ENCODE peak calls at places on chromosomes 11 and 22, in ten cellular contexts. G is IMR-90, V is prostate gland, S is transverse colon, I is A549, J is uterus, P is body of pancreas, X is ovary, L is GM12891, Q is tibial nerve. U is an unnamed sample.

GRCh38 chr22:36991220-36991619 is 28.0 kb downstream of the TST start:
- DNase-seq in G (no peak), V (no peak), S (no peak), I (no peak), J (no peak), P (no peak), X (no peak), L (no peak), Q (no peak), U (no peak)

GRCh38 chr11:11993814-11994213 is 14.6 kb downstream of the DKK3 start:
- DNase-seq in G (peak), V (peak), S (no peak), I (peak), J (no peak), P (no peak), X (no peak), L (no peak), Q (no peak), U (peak)

GRCh38 chr11:73645972-73646631 is at the start of gene PLEKHB1:
- DNase-seq in G (no peak), V (no peak), S (no peak), I (no peak), J (peak), P (no peak), X (no peak), L (no peak), Q (no peak), U (no peak)

GRCh38 chr11:116641561-116642045 is 131.2 kb downstream of the BUD13 start:
- DNase-seq in G (no peak), V (peak), S (peak), I (peak), J (peak), P (peak), X (peak), L (peak), Q (no peak), U (peak)

GRCh38 chr11:77129841-77130756 is 2.1 kb downstream of the MYO7A start:
- DNase-seq in G (no peak), V (no peak), S (no peak), I (no peak), J (no peak), P (no peak), X (no peak), L (no peak), Q (no peak), U (no peak)

GRCh38 chr11:66277475-66278391 is at the start of gene CNIH2:
- DNase-seq in G (no peak), V (no peak), S (peak), I (no peak), J (peak), P (no peak), X (peak), L (peak), Q (no peak), U (no peak)

GRCh38 chr11:68446046-68446725 is 14.4 kb upstream of the PPP6R3 start:
- DNase-seq in G (no peak), V (no peak), S (no peak), I (no peak), J (no peak), P (no peak), X (no peak), L (no peak), Q (no peak), U (no peak)

GRCh38 chr11:88345408-88345807 is 7.9 kb upstream of the CTSC start:
- DNase-seq in G (peak), V (no peak), S (no peak), I (no peak), J (no peak), P (no peak), X (no peak), L (no peak), Q (no peak), U (no peak)

GRCh38 chr11:128406365-128406706 is 181.0 kb downstream of the ETS1 start:
- DNase-seq in G (no peak), V (no peak), S (no peak), I (no peak), J (no peak), P (no peak), X (no peak), L (no peak), Q (no peak), U (no peak)

GRCh38 chr11:19670030-19670761 is 42.4 kb upstream of the NAV2 start:
- DNase-seq in G (peak), V (no peak), S (no peak), I (peak), J (no peak), P (no peak), X (no peak), L (no peak), Q (no peak), U (peak)

GRCh38 chr22:31495343-31495742 is 993 bp upstream of the SFI1 start:
- DNase-seq in G (no peak), V (no peak), S (no peak), I (no peak), J (no peak), P (no peak), X (no peak), L (no peak), Q (no peak), U (no peak)

GRCh38 chr11:106378513-106379179 is 301.2 kb downstream of the AASDHPPT start:
- DNase-seq in G (no peak), V (no peak), S (no peak), I (no peak), J (no peak), P (no peak), X (no peak), L (no peak), Q (no peak), U (no peak)

GRCh38 chr11:114953039-114953438 is 274.7 kb downstream of the NXPE2 start:
- DNase-seq in G (no peak), V (no peak), S (no peak), I (peak), J (no peak), P (no peak), X (no peak), L (no peak), Q (no peak), U (no peak)

GRCh38 chr11:86888164-86888977 is 66.8 kb downstream of the FZD4 start:
- DNase-seq in G (peak), V (no peak), S (no peak), I (no peak), J (no peak), P (no peak), X (no peak), L (no peak), Q (no peak), U (no peak)

GRCh38 chr11:61343792-61344745 is 11.0 kb downstream of the TKFC start:
- DNase-seq in G (no peak), V (no peak), S (no peak), I (no peak), J (no peak), P (no peak), X (peak), L (no peak), Q (no peak), U (no peak)

GRCh38 chr22:25174156-25174887 is 25.3 kb upstream of the CRYBB3 start:
- DNase-seq in G (no peak), V (no peak), S (no peak), I (no peak), J (no peak), P (no peak), X (no peak), L (no peak), Q (no peak), U (no peak)

GRCh38 chr22:21791635-21792625 is 56.3 kb upstream of the YPEL1 start:
- DNase-seq in G (peak), V (no peak), S (no peak), I (peak), J (no peak), P (no peak), X (no peak), L (no peak), Q (no peak), U (no peak)

GRCh38 chr11:29321293-29322132 is 695.3 kb downstream of the KCNA4 start:
- DNase-seq in G (peak), V (no peak), S (no peak), I (peak), J (no peak), P (no peak), X (no peak), L (no peak), Q (no peak), U (no peak)

GRCh38 chr11:3340025-3340424 is 38.9 kb downstream of the ZNF195 start:
- DNase-seq in G (peak), V (no peak), S (no peak), I (peak), J (no peak), P (no peak), X (no peak), L (no peak), Q (no peak), U (peak)

GRCh38 chr11:63274776-63275175 is 31.4 kb upstream of the SLC22A25 start:
- DNase-seq in G (no peak), V (no peak), S (no peak), I (peak), J (no peak), P (no peak), X (no peak), L (no peak), Q (no peak), U (no peak)

GRCh38 chr22:24315367-24315781 is 44.7 kb downstream of the SPECC1L start:
- DNase-seq in G (peak), V (no peak), S (no peak), I (no peak), J (no peak), P (no peak), X (no peak), L (no peak), Q (no peak), U (no peak)

GRCh38 chr11:71934213-71934612 is 5.4 kb downstream of the RNF121 start:
- DNase-seq in G (no peak), V (no peak), S (no peak), I (no peak), J (no peak), P (no peak), X (no peak), L (no peak), Q (no peak), U (no peak)

GRCh38 chr11:64850979-64851567 is 6.6 kb upstream of the CDC42BPG start:
- DNase-seq in G (no peak), V (no peak), S (peak), I (no peak), J (no peak), P (no peak), X (no peak), L (peak), Q (no peak), U (no peak)

GRCh38 chr22:22410121-22410520 is 98.4 kb downstream of the ZNF280B start:
- DNase-seq in G (no peak), V (no peak), S (peak), I (no peak), J (no peak), P (no peak), X (peak), L (no peak), Q (peak), U (no peak)

GRCh38 chr22:24284747-24285203 is 14.1 kb downstream of the SPECC1L start:
- DNase-seq in G (peak), V (no peak), S (no peak), I (no peak), J (no peak), P (no peak), X (no peak), L (no peak), Q (no peak), U (no peak)

GRCh38 chr11:2777396-2777795 is 77.6 kb upstream of the KCNQ1OT1 start:
- DNase-seq in G (peak), V (peak), S (no peak), I (no peak), J (no peak), P (peak), X (peak), L (no peak), Q (no peak), U (peak)

GRCh38 chr11:61716478-61717285 is 35.8 kb upstream of the MYRF start:
- DNase-seq in G (no peak), V (no peak), S (no peak), I (no peak), J (no peak), P (no peak), X (no peak), L (no peak), Q (no peak), U (no peak)

GRCh38 chr11:45857834-45858492 is 10.7 kb downstream of the CRY2 start:
- DNase-seq in G (peak), V (no peak), S (no peak), I (no peak), J (peak), P (peak), X (peak), L (no peak), Q (peak), U (no peak)

GRCh38 chr22:50720861-50721844 is 16.9 kb upstream of the ACR start:
- DNase-seq in G (no peak), V (no peak), S (no peak), I (no peak), J (no peak), P (no peak), X (no peak), L (no peak), Q (no peak), U (no peak)

GRCh38 chr11:86938900-86939880 is 16.0 kb downstream of the FZD4 start:
- DNase-seq in G (peak), V (peak), S (no peak), I (peak), J (no peak), P (peak), X (no peak), L (no peak), Q (peak), U (no peak)

GRCh38 chr11:74941492-74941891 is 7.4 kb downstream of the XRRA1 start:
- DNase-seq in G (no peak), V (no peak), S (no peak), I (no peak), J (no peak), P (no peak), X (no peak), L (no peak), Q (no peak), U (no peak)

GRCh38 chr22:19942886-19943664 is 1.5 kb upstream of the TXNRD2 start:
- DNase-seq in G (peak), V (peak), S (no peak), I (peak), J (peak), P (peak), X (peak), L (no peak), Q (peak), U (peak)

GRCh38 chr11:11107081-11107480 is 246.0 kb downstream of the CSNK2A3 start:
- DNase-seq in G (no peak), V (no peak), S (no peak), I (no peak), J (no peak), P (no peak), X (no peak), L (no peak), Q (no peak), U (no peak)

GRCh38 chr11:74504100-74504691 is 10.7 kb upstream of the LIPT2 start:
- DNase-seq in G (no peak), V (no peak), S (no peak), I (peak), J (no peak), P (no peak), X (no peak), L (no peak), Q (no peak), U (no peak)

GRCh38 chr22:32574957-32575893 is 100.6 kb downstream of the FBXO7 start:
- DNase-seq in G (no peak), V (peak), S (no peak), I (no peak), J (no peak), P (no peak), X (no peak), L (no peak), Q (no peak), U (no peak)

GRCh38 chr22:23233746-23234408 is 53.6 kb downstream of the BCR start:
- DNase-seq in G (peak), V (no peak), S (no peak), I (no peak), J (peak), P (no peak), X (peak), L (no peak), Q (no peak), U (no peak)

GRCh38 chr11:8318536-8318935 is 54.9 kb upstream of the LMO1 start:
- DNase-seq in G (no peak), V (no peak), S (no peak), I (no peak), J (no peak), P (no peak), X (no peak), L (no peak), Q (no peak), U (no peak)

GRCh38 chr11:14789879-14790484 is 102.0 kb downstream of the CYP2R1 start:
- DNase-seq in G (peak), V (no peak), S (no peak), I (peak), J (no peak), P (no peak), X (no peak), L (no peak), Q (no peak), U (no peak)

GRCh38 chr11:57711414-57712255 is at the start of gene MED19:
- DNase-seq in G (peak), V (peak), S (peak), I (peak), J (peak), P (peak), X (peak), L (peak), Q (peak), U (peak)
- TF ChIP-seq POLR2A in G (peak), V (peak), S (peak), I (peak), J (no peak), P (peak), X (no peak), L (no peak), Q (no peak), U (peak)

GRCh38 chr11:111354601-111354891 is 24.5 kb downstream of the POU2AF1 start:
- DNase-seq in G (no peak), V (no peak), S (no peak), I (no peak), J (no peak), P (no peak), X (no peak), L (no peak), Q (no peak), U (no peak)
- TF ChIP-seq POLR2A in G (no peak), V (no peak), S (no peak), I (no peak), J (no peak), P (no peak), X (no peak), L (no peak), Q (no peak), U (no peak)

DNA sequence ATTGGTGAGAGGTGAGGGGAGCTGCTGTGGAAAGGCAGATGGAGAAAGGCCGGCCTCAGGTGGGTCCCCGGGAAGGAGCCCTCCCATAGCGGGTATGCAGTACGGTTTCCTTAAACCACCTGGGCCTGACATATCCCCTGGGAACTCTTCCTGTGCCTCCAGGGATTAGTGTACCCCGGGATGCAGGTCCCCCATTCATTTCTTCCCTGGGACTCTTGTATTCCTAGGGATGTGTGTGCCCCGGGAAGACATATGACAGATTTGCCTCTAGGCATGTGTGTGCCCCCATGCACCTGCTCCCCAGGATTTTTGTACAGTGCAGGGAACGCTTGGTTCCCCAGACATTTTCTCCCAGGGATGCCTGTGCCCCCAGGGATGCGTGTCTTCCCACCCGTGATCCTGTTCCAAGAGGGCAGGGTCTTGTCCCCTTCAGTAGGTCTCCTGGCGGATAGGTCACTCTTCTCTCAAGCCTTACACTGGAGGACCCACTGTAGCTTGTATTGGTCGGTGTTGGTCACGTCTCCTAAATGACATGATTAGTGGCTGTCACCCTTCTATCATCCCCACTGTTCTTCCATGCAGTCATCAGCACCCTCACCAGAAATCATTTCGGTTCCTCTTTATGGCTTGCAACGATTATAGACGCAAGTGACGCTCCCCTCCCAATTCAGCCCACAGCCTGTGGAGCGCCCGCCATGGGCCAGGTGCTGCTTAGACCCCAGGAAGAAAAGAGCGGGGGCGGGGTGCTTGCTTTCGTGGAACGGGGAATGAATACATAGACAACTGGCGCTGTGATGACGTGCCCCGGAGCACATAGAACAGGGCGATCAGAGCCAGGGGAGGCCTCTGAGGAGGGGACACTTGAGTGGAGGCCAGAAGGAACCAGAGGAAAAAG is 1.3 kb downstream of the PARVB start:
- DNase-seq in G (no peak), V (no peak), S (peak), I (no peak), J (no peak), P (no peak), X (no peak), L (peak), Q (peak), U (no peak)
- TF ChIP-seq POLR2A in G (no peak), V (no peak), S (peak), I (no peak), J (no peak), P (no peak), X (no peak), L (peak), Q (no peak), U (no peak)

GRCh38 chr11:861105-861479 is 18.4 kb downstream of the TSPAN4 start:
- DNase-seq in G (no peak), V (no peak), S (no peak), I (no peak), J (no peak), P (no peak), X (no peak), L (no peak), Q (no peak), U (no peak)

GRCh38 chr11:858993-859339 is 16.3 kb downstream of the TSPAN4 start:
- DNase-seq in G (no peak), V (no peak), S (no peak), I (no peak), J (no peak), P (no peak), X (no peak), L (no peak), Q (no peak), U (no peak)

GRCh38 chr11:860238-861104 is 17.8 kb downstream of the TSPAN4 start:
- DNase-seq in G (no peak), V (no peak), S (no peak), I (no peak), J (no peak), P (no peak), X (no peak), L (no peak), Q (no peak), U (no peak)

GRCh38 chr11:858053-858992 is 15.7 kb downstream of the TSPAN4 start:
- DNase-seq in G (no peak), V (no peak), S (no peak), I (no peak), J (no peak), P (no peak), X (no peak), L (no peak), Q (no peak), U (no peak)

DNA sequence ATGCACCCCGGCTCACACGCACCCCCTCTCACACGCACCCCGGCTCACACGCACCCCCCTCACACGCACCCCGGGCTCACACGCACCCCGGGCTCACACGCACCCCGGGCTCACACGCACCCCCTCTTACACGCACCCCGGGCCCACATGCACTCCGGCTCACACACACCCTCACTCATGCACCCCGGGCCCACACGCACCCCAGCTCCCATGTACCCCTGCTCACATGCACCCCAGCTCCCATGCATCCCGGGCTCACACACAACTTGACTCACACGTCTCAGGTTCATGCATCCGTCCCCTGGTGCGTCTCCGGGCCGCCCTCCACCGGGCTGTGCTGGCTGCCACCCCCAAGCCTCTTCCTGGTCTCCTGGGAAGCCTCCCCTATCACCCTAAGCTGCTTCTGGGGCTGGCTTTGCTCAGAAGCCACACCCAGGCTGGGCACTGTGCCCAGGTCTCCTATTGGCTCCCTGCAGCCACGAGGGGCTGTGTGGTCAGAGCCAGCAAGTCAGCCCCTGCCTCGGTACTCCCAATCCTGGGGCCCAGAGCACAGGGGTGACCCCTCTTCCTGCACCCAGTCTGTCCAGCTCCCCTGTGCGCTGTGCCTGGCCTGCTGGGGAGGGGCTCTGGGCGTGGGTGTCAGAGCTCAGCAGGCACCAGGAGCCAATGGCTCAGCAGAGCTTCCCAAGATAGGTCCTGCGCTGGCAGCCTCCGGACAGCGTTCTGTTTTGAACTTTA is 16.9 kb downstream of the TSPAN4 start:
- DNase-seq in G (peak), V (peak), S (peak), I (peak), J (peak), P (peak), X (peak), L (no peak), Q (peak), U (peak)
- TF ChIP-seq POLR2A in G (no peak), V (no peak), S (no peak), I (no peak), J (no peak), P (no peak), X (no peak), L (no peak), Q (no peak), U (no peak)